ENCODE peak calls at places on chromosome 11, in ten cellular contexts. G is cardiac muscle cell; L is fibroblast of lung; D is heart left ventricle; W is keratinocyte; H is CD8-positive, alpha-beta T cell; F is GM23338; U is neuronal stem cell; B is PC-3; E is right cardiac atrium. A is an unnamed sample.

GRCh38 chr11:131389582-131389981 is 19.2 kb downstream of the NTM start:
- DNase-seq in L (no peak), B (no peak), H (no peak), F (no peak), U (no peak), E (no peak), D (no peak), G (no peak), W (no peak), A (no peak)

GRCh38 chr11:125179895-125180294 is 15.3 kb downstream of the PKNOX2 start:
- DNase-seq in H (no peak), D (no peak), W (no peak), G (no peak), B (no peak), U (no peak), F (no peak), L (no peak), E (no peak), A (no peak)

GRCh38 chr11:1442163-1442562 is 44.4 kb downstream of the MOB2 start:
- DNase-seq in B (no peak), U (no peak), L (no peak), W (no peak), F (peak; percentile 68), G (peak; percentile 25), D (no peak), H (no peak), E (no peak), A (no peak)

GRCh38 chr11:128956401-128957203 is 13.9 kb upstream of the TP53AIP1 start:
- DNase-seq in G (peak; percentile 78), E (no peak), U (peak; percentile 67), L (peak; percentile 82), B (peak; percentile 95), W (no peak), D (no peak), H (no peak), F (peak; percentile 91), A (peak; percentile 64)

GRCh38 chr11:110123003-110123402 is 29.8 kb downstream of the ZC3H12C start:
- DNase-seq in W (no peak), B (no peak), U (no peak), E (no peak), H (no peak), D (no peak), L (peak; percentile 36), G (peak; percentile 84), F (peak; percentile 6), A (no peak)

GRCh38 chr11:65639623-65640482 is 2.0 kb downstream of the SIPA1 start:
- DNase-seq in D (peak; percentile 69), B (no peak), U (no peak), H (peak; percentile 64), E (no peak), G (no peak), F (no peak), W (no peak), L (no peak), A (no peak)

GRCh38 chr11:116415095-116415494 is 357.7 kb downstream of the BUD13 start:
- DNase-seq in B (no peak), H (no peak), D (no peak), F (peak; percentile 71), U (no peak), G (no peak), E (no peak), W (no peak), L (no peak), A (no peak)

GRCh38 chr11:110349109-110349996 is 52.9 kb upstream of the RDX start:
- DNase-seq in F (no peak), H (no peak), W (no peak), G (peak; percentile 8), B (no peak), L (no peak), U (no peak), D (no peak), E (no peak), A (peak; percentile 94)

GRCh38 chr11:2097356-2097997 is 41.7 kb downstream of the IGF2 start:
- DNase-seq in L (peak; percentile 94), H (no peak), G (peak; percentile 94), D (peak; percentile 78), E (peak; percentile 79), F (peak; percentile 86), B (peak; percentile 22), W (no peak), U (peak; percentile 80), A (no peak)

GRCh38 chr11:1108246-1108900 is 33.7 kb downstream of the MUC2 start:
- DNase-seq in D (peak; percentile 16), B (no peak), W (no peak), F (no peak), G (no peak), H (no peak), E (no peak), L (no peak), U (no peak), A (no peak)

GRCh38 chr11:108890482-108891092 is 225.7 kb downstream of the DDX10 start:
- DNase-seq in E (no peak), F (no peak), G (no peak), H (no peak), W (no peak), B (no peak), D (no peak), L (peak; percentile 34), U (no peak), A (no peak)

GRCh38 chr11:22787565-22788162 is 41.9 kb downstream of the SVIP start:
- DNase-seq in G (peak; percentile 68), B (peak; percentile 53), E (no peak), D (no peak), H (no peak), F (peak; percentile 81), L (peak; percentile 53), W (no peak), U (peak; percentile 23), A (peak; percentile 16)

GRCh38 chr11:7639643-7640025 is 33.7 kb downstream of the CYB5R2 start:
- DNase-seq in D (no peak), G (no peak), F (no peak), B (no peak), E (no peak), U (no peak), W (no peak), L (no peak), H (no peak), A (no peak)

GRCh38 chr11:36191941-36192340 is 97.3 kb downstream of the COMMD9 start:
- DNase-seq in L (no peak), H (no peak), D (no peak), F (no peak), U (no peak), G (no peak), W (no peak), B (no peak), E (no peak), A (no peak)

GRCh38 chr11:31809857-31810778 is 1.0 kb downstream of the PAX6 start:
- DNase-seq in D (no peak), G (peak; percentile 48), W (no peak), E (no peak), B (peak; percentile 43), L (peak; percentile 32), H (no peak), F (peak; percentile 73), U (no peak), A (peak; percentile 63)

GRCh38 chr11:74605403-74605802 is 13.0 kb downstream of the POLD3 start:
- DNase-seq in L (no peak), E (no peak), U (no peak), H (no peak), D (no peak), F (no peak), W (no peak), G (no peak), B (no peak), A (no peak)

DNA sequence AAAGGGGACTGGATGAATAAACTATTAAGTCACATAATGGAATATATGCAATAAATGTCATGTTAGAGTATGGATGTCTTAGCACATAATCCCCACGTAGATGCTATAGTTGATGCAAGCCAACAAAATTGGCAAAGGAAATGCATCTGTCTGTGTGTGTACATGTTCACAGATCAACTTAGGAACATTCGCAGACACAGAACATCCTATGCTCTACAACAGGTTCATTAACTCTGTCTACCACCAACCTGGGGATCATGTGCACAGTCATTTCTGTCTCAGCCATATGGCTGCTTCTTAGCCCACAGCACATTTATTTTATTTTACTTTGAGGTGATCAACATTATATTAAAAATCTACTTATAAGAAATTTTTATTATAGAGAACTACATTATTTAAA is 5.0 kb downstream of the MSANTD4 start:
- DNase-seq in W (no peak), L (no peak), B (no peak), E (no peak), D (no peak), F (no peak), G (no peak), H (no peak), U (no peak), A (no peak)
- H3K4me1 ChIP-seq in W (peaks cover 19% of the 10 kb centered on the region), L (no peaks in the 10 kb centered on the region), B (peaks cover 28% of the 10 kb centered on the region), E (peaks cover 3% of the 10 kb centered on the region), D (peaks cover 6% of the 10 kb centered on the region), F (peaks cover 44% of the 10 kb centered on the region), G (peaks cover 20% of the 10 kb centered on the region), H (peaks cover 28% of the 10 kb centered on the region), U (peaks cover 8% of the 10 kb centered on the region), A (peaks cover 17% of the 10 kb centered on the region)

DNA sequence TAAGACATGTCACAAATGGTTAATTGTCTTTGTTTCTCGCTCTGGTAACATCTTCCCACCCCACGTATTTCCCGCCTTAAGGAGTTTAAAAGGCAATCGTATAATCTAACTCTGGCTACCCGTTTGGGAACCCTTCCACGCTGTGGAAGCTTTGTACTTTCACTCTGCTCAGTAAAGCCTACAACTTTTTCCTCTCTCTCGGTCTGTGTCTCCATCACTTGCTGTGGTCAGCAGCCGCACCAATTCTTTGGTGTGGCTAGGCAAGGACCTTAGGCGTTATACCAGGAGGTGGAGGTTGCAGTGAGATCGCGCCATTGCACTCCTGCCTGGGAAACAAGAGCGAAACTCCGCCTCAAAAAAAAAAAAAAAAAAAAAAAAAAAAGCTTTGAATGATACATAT is 1430.0 kb downstream of the LRRC4C start:
- DNase-seq in D (no peak), B (no peak), U (no peak), F (peak; percentile 2), E (no peak), H (no peak), G (no peak), L (no peak), W (no peak), A (no peak)
- H3K4me3 ChIP-seq in D (no peak overlapping the region), B (peak overlapping the region; percentile 44), U (no peak overlapping the region), F (no peak overlapping the region), E (no peak overlapping the region), H (no peak overlapping the region), G (no peak overlapping the region), L (no peak overlapping the region), W (no peak overlapping the region), A (no peak overlapping the region)

GRCh38 chr11:63766501-63767270 is 1.9 kb downstream of the ZFTA start:
- DNase-seq in U (no peak), L (no peak), B (no peak), W (no peak), D (no peak), F (no peak), H (no peak), E (peak; percentile 35), G (no peak), A (no peak)
- H3K4me1 ChIP-seq in U (peaks cover 31% of the 10 kb centered on the region), L (peaks cover 14% of the 10 kb centered on the region), B (peaks cover 9% of the 10 kb centered on the region), W (peaks cover 8% of the 10 kb centered on the region), D (no peaks in the 10 kb centered on the region), F (peaks cover 37% of the 10 kb centered on the region), H (peaks cover 15% of the 10 kb centered on the region), E (peaks cover 4% of the 10 kb centered on the region), G (peaks cover 39% of the 10 kb centered on the region), A (peaks cover 11% of the 10 kb centered on the region)

DNA sequence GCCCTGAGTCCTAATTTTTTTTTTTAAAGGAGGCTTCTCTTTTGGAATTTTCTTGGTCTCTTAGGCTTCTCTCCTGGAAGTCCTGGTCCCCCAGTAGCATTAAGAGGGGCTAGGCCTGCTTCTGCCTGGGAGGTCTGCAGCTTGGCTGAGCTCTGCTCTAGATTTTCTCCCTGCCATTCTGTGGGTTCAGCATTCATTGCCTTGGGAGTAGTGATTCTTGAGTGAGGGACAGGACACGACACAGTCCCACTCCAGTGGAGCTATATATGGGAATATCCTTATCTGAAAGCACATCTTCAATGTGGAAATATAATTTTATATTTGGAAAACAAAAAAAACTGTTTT is 3.7 kb downstream of the IGSF22 start:
- DNase-seq in U (no peak), G (no peak), F (no peak), E (no peak), D (no peak), W (no peak), B (no peak), H (no peak), L (no peak), A (no peak)
- H3K4me3 ChIP-seq in U (no peak overlapping the region), G (no peak overlapping the region), F (peak overlapping the region; percentile 94), E (no peak overlapping the region), D (peak overlapping the region; percentile 65), W (no peak overlapping the region), B (no peak overlapping the region), H (no peak overlapping the region), L (no peak overlapping the region), A (no peak overlapping the region)

A was measured in mammary epithelial cell.